ENCODE peak calls at places on chromosomes 13 and 19, in four cellular contexts. One of them, this sample, is unnamed.

GRCh38 chr19:8697671-8698432 is 743 bp downstream of the ACTL9 start:
- DNase-seq in CD4-positive, alpha-beta T cell: no peak
- DNase-seq in foreskin keratinocyte: no peak
- DNase-seq in Calu3: no peak
- DNase-seq in this sample: no peak

GRCh38 chr13:42981317-42981716 is 10.7 kb downstream of the EPSTI1 start:
- DNase-seq in Calu3: no peak
- DNase-seq in CD4-positive, alpha-beta T cell: no peak
- DNase-seq in foreskin keratinocyte: peak
- DNase-seq in this sample: no peak

GRCh38 chr13:26558912-26559485 is 1.5 kb downstream of the WASF3 start:
- DNase-seq in foreskin keratinocyte: no peak
- DNase-seq in CD4-positive, alpha-beta T cell: no peak
- DNase-seq in Calu3: no peak
- DNase-seq in this sample: no peak

GRCh38 chr13:77114271-77114670 is 87.3 kb upstream of the FBXL3 start:
- DNase-seq in Calu3: no peak
- DNase-seq in CD4-positive, alpha-beta T cell: no peak
- DNase-seq in foreskin keratinocyte: no peak
- DNase-seq in this sample: no peak

GRCh38 chr13:51222510-51223283 is 499 bp downstream of the FAM124A start:
- DNase-seq in foreskin keratinocyte: no peak
- DNase-seq in Calu3: peak
- DNase-seq in CD4-positive, alpha-beta T cell: no peak
- DNase-seq in this sample: peak

GRCh38 chr13:33349996-33350826 is 64.7 kb upstream of the STARD13 start:
- DNase-seq in CD4-positive, alpha-beta T cell: no peak
- DNase-seq in Calu3: peak
- DNase-seq in foreskin keratinocyte: peak
- DNase-seq in this sample: peak

GRCh38 chr13:98399756-98400155 is 177.2 kb downstream of the STK24 start:
- DNase-seq in Calu3: no peak
- DNase-seq in foreskin keratinocyte: no peak
- DNase-seq in CD4-positive, alpha-beta T cell: no peak
- DNase-seq in this sample: no peak

GRCh38 chr19:47663435-47663910 is 49.7 kb upstream of the EHD2 start:
- DNase-seq in CD4-positive, alpha-beta T cell: no peak
- DNase-seq in Calu3: peak
- DNase-seq in foreskin keratinocyte: peak
- DNase-seq in this sample: no peak

GRCh38 chr13:42820450-42820849 is 39.1 kb downstream of the FAM216B start:
- DNase-seq in Calu3: no peak
- DNase-seq in foreskin keratinocyte: no peak
- DNase-seq in CD4-positive, alpha-beta T cell: no peak
- DNase-seq in this sample: no peak

GRCh38 chr19:10238172-10238783 is 7.1 kb upstream of the S1PR2 start:
- DNase-seq in Calu3: no peak
- DNase-seq in CD4-positive, alpha-beta T cell: no peak
- DNase-seq in foreskin keratinocyte: no peak
- DNase-seq in this sample: no peak

GRCh38 chr13:41411536-41411935 is 45.8 kb upstream of the RGCC start:
- DNase-seq in CD4-positive, alpha-beta T cell: no peak
- DNase-seq in foreskin keratinocyte: peak
- DNase-seq in Calu3: peak
- DNase-seq in this sample: peak

GRCh38 chr19:35931161-35931873 is 4.9 kb upstream of the LRFN3 start:
- DNase-seq in foreskin keratinocyte: peak
- DNase-seq in Calu3: peak
- DNase-seq in CD4-positive, alpha-beta T cell: peak
- DNase-seq in this sample: peak

GRCh38 chr19:35932291-35932936 is 3.8 kb upstream of the LRFN3 start:
- DNase-seq in foreskin keratinocyte: no peak
- DNase-seq in Calu3: no peak
- DNase-seq in CD4-positive, alpha-beta T cell: no peak
- DNase-seq in this sample: no peak

GRCh38 chr19:35935911-35936737 is at the start of gene LRFN3:
- DNase-seq in Calu3: peak
- DNase-seq in CD4-positive, alpha-beta T cell: peak
- DNase-seq in foreskin keratinocyte: peak
- DNase-seq in this sample: peak

GRCh38 chr19:35928507-35928906 is 7.7 kb upstream of the LRFN3 start:
- DNase-seq in Calu3: no peak
- DNase-seq in CD4-positive, alpha-beta T cell: no peak
- DNase-seq in foreskin keratinocyte: no peak
- DNase-seq in this sample: no peak

GRCh38 chr19:35931874-35932202 is 4.3 kb upstream of the LRFN3 start:
- DNase-seq in Calu3: no peak
- DNase-seq in CD4-positive, alpha-beta T cell: no peak
- DNase-seq in foreskin keratinocyte: no peak
- DNase-seq in this sample: no peak
- TF ChIP-seq CTCF in Calu3: peak
- TF ChIP-seq CTCF in CD4-positive, alpha-beta T cell: no peak
- TF ChIP-seq CTCF in foreskin keratinocyte: no peak
- TF ChIP-seq CTCF in this sample: no peak

GRCh38 chr13:35824825-35825224 is 306.4 kb downstream of the DCLK1 start:
- DNase-seq in CD4-positive, alpha-beta T cell: no peak
- DNase-seq in foreskin keratinocyte: no peak
- DNase-seq in Calu3: no peak
- DNase-seq in this sample: no peak

GRCh38 chr13:35824395-35824794 is 306.8 kb downstream of the DCLK1 start:
- DNase-seq in CD4-positive, alpha-beta T cell: no peak
- DNase-seq in foreskin keratinocyte: no peak
- DNase-seq in Calu3: no peak
- DNase-seq in this sample: no peak

GRCh38 chr13:35822666-35823065 is 308.5 kb downstream of the DCLK1 start:
- DNase-seq in CD4-positive, alpha-beta T cell: no peak
- DNase-seq in foreskin keratinocyte: no peak
- DNase-seq in Calu3: no peak
- DNase-seq in this sample: no peak

GRCh38 chr13:35830850-35831450 is 300.2 kb downstream of the DCLK1 start:
- DNase-seq in CD4-positive, alpha-beta T cell: no peak
- DNase-seq in Calu3: no peak
- DNase-seq in foreskin keratinocyte: no peak
- DNase-seq in this sample: no peak

GRCh38 chr13:35826626-35827254 is 304.4 kb downstream of the DCLK1 start:
- DNase-seq in CD4-positive, alpha-beta T cell: no peak
- DNase-seq in foreskin keratinocyte: no peak
- DNase-seq in Calu3: peak
- DNase-seq in this sample: no peak
- TF ChIP-seq CTCF in CD4-positive, alpha-beta T cell: no peak
- TF ChIP-seq CTCF in foreskin keratinocyte: peak
- TF ChIP-seq CTCF in Calu3: no peak
- TF ChIP-seq CTCF in this sample: peak

GRCh38 chr13:25249001-25249543 is 38.2 kb downstream of the MTMR6 start:
- DNase-seq in Calu3: no peak
- DNase-seq in CD4-positive, alpha-beta T cell: no peak
- DNase-seq in foreskin keratinocyte: peak
- DNase-seq in this sample: peak
- TF ChIP-seq CTCF in Calu3: no peak
- TF ChIP-seq CTCF in CD4-positive, alpha-beta T cell: no peak
- TF ChIP-seq CTCF in foreskin keratinocyte: peak
- TF ChIP-seq CTCF in this sample: peak

DNA sequence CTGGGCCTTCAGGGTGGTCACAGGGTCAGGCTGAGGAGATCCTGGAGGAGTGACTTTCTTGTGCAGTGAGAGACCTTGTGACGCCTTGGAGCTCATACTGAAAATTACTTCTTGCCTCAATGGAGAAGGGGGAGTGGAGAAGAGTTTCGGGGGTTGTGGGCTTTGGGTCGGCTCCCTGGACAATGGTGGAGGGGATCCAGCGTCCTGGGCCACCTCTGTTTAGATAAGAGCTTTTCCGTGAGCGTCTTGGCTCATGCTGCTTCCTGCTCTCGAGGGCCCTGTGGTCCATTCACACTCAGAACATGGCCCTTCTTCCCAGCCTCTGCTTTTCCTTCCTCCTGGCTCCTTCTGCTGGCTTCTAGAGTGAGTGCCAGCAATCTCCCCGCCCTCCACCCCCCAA is 81.9 kb downstream of the FLT1 start:
- DNase-seq in Calu3: no peak
- DNase-seq in foreskin keratinocyte: no peak
- DNase-seq in CD4-positive, alpha-beta T cell: no peak
- DNase-seq in this sample: no peak
- TF ChIP-seq CTCF in Calu3: no peak
- TF ChIP-seq CTCF in foreskin keratinocyte: no peak
- TF ChIP-seq CTCF in CD4-positive, alpha-beta T cell: no peak
- TF ChIP-seq CTCF in this sample: no peak

GRCh38 chr19:42178791-42179500 is 38.5 kb downstream of the DEDD2 start:
- DNase-seq in Calu3: peak
- DNase-seq in foreskin keratinocyte: no peak
- DNase-seq in CD4-positive, alpha-beta T cell: no peak
- DNase-seq in this sample: peak
- TF ChIP-seq CTCF in Calu3: no peak
- TF ChIP-seq CTCF in foreskin keratinocyte: peak
- TF ChIP-seq CTCF in CD4-positive, alpha-beta T cell: peak
- TF ChIP-seq CTCF in this sample: peak

GRCh38 chr19:18340990-18341868 is 831 bp downstream of the PGPEP1 start:
- DNase-seq in foreskin keratinocyte: no peak
- DNase-seq in CD4-positive, alpha-beta T cell: peak
- DNase-seq in Calu3: peak
- DNase-seq in this sample: peak
- TF ChIP-seq CTCF in foreskin keratinocyte: no peak
- TF ChIP-seq CTCF in CD4-positive, alpha-beta T cell: no peak
- TF ChIP-seq CTCF in Calu3: no peak
- TF ChIP-seq CTCF in this sample: peak

DNA sequence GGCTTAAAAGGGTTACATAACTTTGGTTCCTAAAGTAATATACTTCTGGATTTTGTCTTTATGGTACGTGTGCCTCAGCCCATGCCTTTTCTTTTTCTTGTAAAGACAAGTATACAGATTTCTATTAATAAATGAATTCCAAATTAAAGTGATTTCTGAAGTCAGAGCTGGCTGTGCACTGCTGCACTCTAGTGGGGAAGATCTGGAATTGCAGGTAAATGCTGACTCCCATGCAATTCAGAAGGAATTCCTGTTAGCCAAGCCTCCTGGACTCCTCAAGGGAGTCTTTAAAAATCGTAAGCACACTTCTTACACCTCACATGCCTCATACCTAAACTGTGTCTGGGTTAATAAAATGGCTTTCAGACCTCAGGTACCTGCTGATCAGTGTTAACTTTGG is 118.4 kb upstream of the SLC7A1 start:
- DNase-seq in Calu3: no peak
- DNase-seq in foreskin keratinocyte: peak
- DNase-seq in CD4-positive, alpha-beta T cell: no peak
- DNase-seq in this sample: no peak
- TF ChIP-seq CTCF in Calu3: no peak
- TF ChIP-seq CTCF in foreskin keratinocyte: peak
- TF ChIP-seq CTCF in CD4-positive, alpha-beta T cell: peak
- TF ChIP-seq CTCF in this sample: peak

GRCh38 chr13:110648155-110648819 is 32.9 kb downstream of the NAXD start:
- DNase-seq in Calu3: no peak
- DNase-seq in CD4-positive, alpha-beta T cell: no peak
- DNase-seq in foreskin keratinocyte: no peak
- DNase-seq in this sample: no peak

GRCh38 chr13:110648848-110649421 is 33.6 kb downstream of the NAXD start:
- DNase-seq in foreskin keratinocyte: no peak
- DNase-seq in Calu3: no peak
- DNase-seq in CD4-positive, alpha-beta T cell: no peak
- DNase-seq in this sample: no peak

GRCh38 chr13:110646442-110647364 is 31.4 kb downstream of the NAXD start:
- DNase-seq in CD4-positive, alpha-beta T cell: no peak
- DNase-seq in foreskin keratinocyte: no peak
- DNase-seq in Calu3: no peak
- DNase-seq in this sample: no peak

GRCh38 chr13:110645750-110646149 is 30.4 kb downstream of the NAXD start:
- DNase-seq in Calu3: no peak
- DNase-seq in foreskin keratinocyte: no peak
- DNase-seq in CD4-positive, alpha-beta T cell: no peak
- DNase-seq in this sample: no peak

GRCh38 chr13:110647365-110647737 is 32.0 kb downstream of the NAXD start:
- DNase-seq in foreskin keratinocyte: no peak
- DNase-seq in Calu3: no peak
- DNase-seq in CD4-positive, alpha-beta T cell: no peak
- DNase-seq in this sample: no peak
- TF ChIP-seq CTCF in foreskin keratinocyte: no peak
- TF ChIP-seq CTCF in Calu3: no peak
- TF ChIP-seq CTCF in CD4-positive, alpha-beta T cell: no peak
- TF ChIP-seq CTCF in this sample: no peak

DNA sequence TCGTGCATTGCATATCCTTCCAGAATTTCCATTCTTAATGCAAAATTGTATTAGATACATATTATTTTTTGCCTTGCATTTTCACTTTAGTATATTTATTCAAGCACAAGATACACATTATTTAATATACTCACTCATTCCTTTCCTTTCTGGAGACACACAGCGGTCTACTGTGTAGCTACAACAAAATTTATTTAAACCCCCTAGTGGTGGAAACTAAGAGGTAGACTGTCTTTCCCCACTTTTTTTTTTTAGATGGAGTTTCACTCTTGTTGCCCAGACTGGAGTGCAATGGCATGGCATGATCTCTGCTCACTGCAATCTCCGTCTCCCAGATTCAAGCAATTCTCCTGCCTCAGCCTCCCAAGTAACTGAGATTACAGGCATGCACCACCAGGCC is 2040.3 kb upstream of the PCDH20 start:
- DNase-seq in CD4-positive, alpha-beta T cell: no peak
- DNase-seq in Calu3: no peak
- DNase-seq in foreskin keratinocyte: no peak
- DNase-seq in this sample: no peak
- TF ChIP-seq CTCF in CD4-positive, alpha-beta T cell: no peak
- TF ChIP-seq CTCF in Calu3: no peak
- TF ChIP-seq CTCF in foreskin keratinocyte: peak
- TF ChIP-seq CTCF in this sample: no peak

GRCh38 chr19:33601583-33601982 is 20.2 kb upstream of the CHST8 start:
- DNase-seq in foreskin keratinocyte: no peak
- DNase-seq in CD4-positive, alpha-beta T cell: no peak
- DNase-seq in Calu3: no peak
- DNase-seq in this sample: no peak

GRCh38 chr19:33606556-33606955 is 15.2 kb upstream of the CHST8 start:
- DNase-seq in foreskin keratinocyte: no peak
- DNase-seq in Calu3: no peak
- DNase-seq in CD4-positive, alpha-beta T cell: no peak
- DNase-seq in this sample: no peak

GRCh38 chr19:33604651-33605050 is 17.1 kb upstream of the CHST8 start:
- DNase-seq in CD4-positive, alpha-beta T cell: no peak
- DNase-seq in Calu3: no peak
- DNase-seq in foreskin keratinocyte: no peak
- DNase-seq in this sample: no peak

GRCh38 chr19:33609353-33609752 is 12.4 kb upstream of the CHST8 start:
- DNase-seq in Calu3: no peak
- DNase-seq in CD4-positive, alpha-beta T cell: no peak
- DNase-seq in foreskin keratinocyte: no peak
- DNase-seq in this sample: no peak

DNA sequence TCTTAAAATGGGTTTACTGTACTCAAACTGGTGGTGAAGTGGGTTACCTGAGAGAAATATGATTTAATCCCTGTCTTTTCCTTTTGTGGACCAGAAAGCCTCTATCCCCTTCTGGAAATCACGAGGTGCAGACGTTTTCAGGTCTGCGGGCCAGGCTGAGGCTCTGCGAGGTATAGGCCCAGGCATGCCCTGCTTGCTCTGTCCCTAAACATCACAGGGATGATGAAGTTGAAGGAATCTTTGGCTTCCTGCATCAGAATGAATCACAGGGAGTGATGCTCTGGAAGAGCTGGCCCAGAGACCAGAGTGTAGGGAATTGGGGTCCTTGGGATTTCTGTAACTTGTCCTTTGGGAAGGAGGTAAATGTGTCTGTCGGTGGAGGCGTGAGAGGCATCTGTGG is 18.4 kb upstream of the CHST8 start:
- DNase-seq in Calu3: no peak
- DNase-seq in foreskin keratinocyte: peak
- DNase-seq in CD4-positive, alpha-beta T cell: no peak
- DNase-seq in this sample: no peak
- TF ChIP-seq CTCF in Calu3: no peak
- TF ChIP-seq CTCF in foreskin keratinocyte: no peak
- TF ChIP-seq CTCF in CD4-positive, alpha-beta T cell: no peak
- TF ChIP-seq CTCF in this sample: no peak

This sample was measured in GM10248.